ENCODE peak calls at places on chromosomes 6 and 20, in ten cellular contexts. One of them, this sample, is unnamed.

GRCh38 chr20:52859156-52859887 is 112.8 kb upstream of the TSHZ2 start:
- DNase-seq in activated gamma-delta T cell treated with Interleukin-2 at 50 U/mL for 16 hours: no peak
- DNase-seq in NCI-H446 treated with DMSO at 0.1 percent for 48 hours: no peak
- DNase-seq in fibroblast of the aortic adventitia: peak; percentile 34
- DNase-seq in astrocyte of the cerebellum: peak; percentile 5
- DNase-seq in activated CD4-positive, CD25-positive, alpha-beta regulatory T cell: no peak
- DNase-seq in activated CD8-positive, alpha-beta memory T cell treated with anti-CD3 and anti-CD28 coated beads for 48 hours: no peak
- DNase-seq in retinal pigment epithelial cell: peak; percentile 4
- DNase-seq in stimulated activated CD8-positive, alpha-beta memory T cell treated with anti-CD3 and anti-CD28 coated beads, Interleukin-12 subunit alpha, Interleukin-12 subunit beta, amount 100 ng/mL, for 4 hours: no peak
- DNase-seq in HL-60: no peak
- DNase-seq in this sample: no peak

GRCh38 chr6:89984926-89985743 is 90.9 kb downstream of the GJA10 start:
- DNase-seq in stimulated activated CD8-positive, alpha-beta memory T cell treated with anti-CD3 and anti-CD28 coated beads, Interleukin-12 subunit alpha, Interleukin-12 subunit beta, amount 100 ng/mL, for 4 hours: no peak
- DNase-seq in retinal pigment epithelial cell: no peak
- DNase-seq in activated CD8-positive, alpha-beta memory T cell treated with anti-CD3 and anti-CD28 coated beads for 48 hours: no peak
- DNase-seq in astrocyte of the cerebellum: peak; percentile 51
- DNase-seq in activated gamma-delta T cell treated with Interleukin-2 at 50 U/mL for 16 hours: no peak
- DNase-seq in NCI-H446 treated with DMSO at 0.1 percent for 48 hours: peak; percentile 41
- DNase-seq in activated CD4-positive, CD25-positive, alpha-beta regulatory T cell: no peak
- DNase-seq in HL-60: no peak
- DNase-seq in fibroblast of the aortic adventitia: no peak
- DNase-seq in this sample: no peak

GRCh38 chr6:7267521-7268091 is 45.4 kb downstream of the SSR1 start:
- DNase-seq in activated CD4-positive, CD25-positive, alpha-beta regulatory T cell: no peak
- DNase-seq in fibroblast of the aortic adventitia: peak; percentile 90
- DNase-seq in NCI-H446 treated with DMSO at 0.1 percent for 48 hours: peak; percentile 87
- DNase-seq in stimulated activated CD8-positive, alpha-beta memory T cell treated with anti-CD3 and anti-CD28 coated beads, Interleukin-12 subunit alpha, Interleukin-12 subunit beta, amount 100 ng/mL, for 4 hours: no peak
- DNase-seq in HL-60: no peak
- DNase-seq in activated CD8-positive, alpha-beta memory T cell treated with anti-CD3 and anti-CD28 coated beads for 48 hours: no peak
- DNase-seq in astrocyte of the cerebellum: peak; percentile 87
- DNase-seq in activated gamma-delta T cell treated with Interleukin-2 at 50 U/mL for 16 hours: no peak
- DNase-seq in retinal pigment epithelial cell: peak; percentile 91
- DNase-seq in this sample: peak; percentile 75

GRCh38 chr20:49672109-49672681 is 41.5 kb downstream of the B4GALT5 start:
- DNase-seq in activated gamma-delta T cell treated with Interleukin-2 at 50 U/mL for 16 hours: no peak
- DNase-seq in fibroblast of the aortic adventitia: no peak
- DNase-seq in stimulated activated CD8-positive, alpha-beta memory T cell treated with anti-CD3 and anti-CD28 coated beads, Interleukin-12 subunit alpha, Interleukin-12 subunit beta, amount 100 ng/mL, for 4 hours: no peak
- DNase-seq in activated CD8-positive, alpha-beta memory T cell treated with anti-CD3 and anti-CD28 coated beads for 48 hours: no peak
- DNase-seq in activated CD4-positive, CD25-positive, alpha-beta regulatory T cell: no peak
- DNase-seq in HL-60: no peak
- DNase-seq in NCI-H446 treated with DMSO at 0.1 percent for 48 hours: peak; percentile 14
- DNase-seq in retinal pigment epithelial cell: peak; percentile 52
- DNase-seq in astrocyte of the cerebellum: no peak
- DNase-seq in this sample: no peak

GRCh38 chr20:44830995-44831394 is 20.6 kb upstream of the RIMS4 start:
- DNase-seq in HL-60: no peak
- DNase-seq in astrocyte of the cerebellum: no peak
- DNase-seq in retinal pigment epithelial cell: no peak
- DNase-seq in stimulated activated CD8-positive, alpha-beta memory T cell treated with anti-CD3 and anti-CD28 coated beads, Interleukin-12 subunit alpha, Interleukin-12 subunit beta, amount 100 ng/mL, for 4 hours: no peak
- DNase-seq in activated CD4-positive, CD25-positive, alpha-beta regulatory T cell: no peak
- DNase-seq in activated gamma-delta T cell treated with Interleukin-2 at 50 U/mL for 16 hours: no peak
- DNase-seq in NCI-H446 treated with DMSO at 0.1 percent for 48 hours: no peak
- DNase-seq in fibroblast of the aortic adventitia: no peak
- DNase-seq in activated CD8-positive, alpha-beta memory T cell treated with anti-CD3 and anti-CD28 coated beads for 48 hours: no peak
- DNase-seq in this sample: no peak

GRCh38 chr6:132964868-132965382 is 150.6 kb downstream of the RPS12 start:
- DNase-seq in activated CD8-positive, alpha-beta memory T cell treated with anti-CD3 and anti-CD28 coated beads for 48 hours: no peak
- DNase-seq in activated CD4-positive, CD25-positive, alpha-beta regulatory T cell: no peak
- DNase-seq in stimulated activated CD8-positive, alpha-beta memory T cell treated with anti-CD3 and anti-CD28 coated beads, Interleukin-12 subunit alpha, Interleukin-12 subunit beta, amount 100 ng/mL, for 4 hours: no peak
- DNase-seq in HL-60: no peak
- DNase-seq in fibroblast of the aortic adventitia: no peak
- DNase-seq in retinal pigment epithelial cell: no peak
- DNase-seq in astrocyte of the cerebellum: no peak
- DNase-seq in activated gamma-delta T cell treated with Interleukin-2 at 50 U/mL for 16 hours: no peak
- DNase-seq in NCI-H446 treated with DMSO at 0.1 percent for 48 hours: peak; percentile 34
- DNase-seq in this sample: no peak

GRCh38 chr20:37246736-37247135 is 14.9 kb downstream of the GHRH start:
- DNase-seq in fibroblast of the aortic adventitia: no peak
- DNase-seq in activated gamma-delta T cell treated with Interleukin-2 at 50 U/mL for 16 hours: no peak
- DNase-seq in stimulated activated CD8-positive, alpha-beta memory T cell treated with anti-CD3 and anti-CD28 coated beads, Interleukin-12 subunit alpha, Interleukin-12 subunit beta, amount 100 ng/mL, for 4 hours: no peak
- DNase-seq in NCI-H446 treated with DMSO at 0.1 percent for 48 hours: no peak
- DNase-seq in HL-60: no peak
- DNase-seq in activated CD8-positive, alpha-beta memory T cell treated with anti-CD3 and anti-CD28 coated beads for 48 hours: no peak
- DNase-seq in activated CD4-positive, CD25-positive, alpha-beta regulatory T cell: no peak
- DNase-seq in astrocyte of the cerebellum: no peak
- DNase-seq in retinal pigment epithelial cell: no peak
- DNase-seq in this sample: no peak

GRCh38 chr6:10801224-10801848 is 37.0 kb downstream of the MAK start:
- DNase-seq in NCI-H446 treated with DMSO at 0.1 percent for 48 hours: peak; percentile 31
- DNase-seq in astrocyte of the cerebellum: peak; percentile 29
- DNase-seq in activated CD8-positive, alpha-beta memory T cell treated with anti-CD3 and anti-CD28 coated beads for 48 hours: no peak
- DNase-seq in activated gamma-delta T cell treated with Interleukin-2 at 50 U/mL for 16 hours: peak; percentile 54
- DNase-seq in stimulated activated CD8-positive, alpha-beta memory T cell treated with anti-CD3 and anti-CD28 coated beads, Interleukin-12 subunit alpha, Interleukin-12 subunit beta, amount 100 ng/mL, for 4 hours: peak; percentile 33
- DNase-seq in fibroblast of the aortic adventitia: peak; percentile 65
- DNase-seq in retinal pigment epithelial cell: peak; percentile 6
- DNase-seq in activated CD4-positive, CD25-positive, alpha-beta regulatory T cell: peak; percentile 37
- DNase-seq in HL-60: peak; percentile 68
- DNase-seq in this sample: peak; percentile 20

GRCh38 chr6:75204222-75204958 is 1.5 kb downstream of the COL12A1 start:
- DNase-seq in activated gamma-delta T cell treated with Interleukin-2 at 50 U/mL for 16 hours: no peak
- DNase-seq in fibroblast of the aortic adventitia: peak; percentile 97
- DNase-seq in astrocyte of the cerebellum: peak; percentile 94
- DNase-seq in activated CD4-positive, CD25-positive, alpha-beta regulatory T cell: no peak
- DNase-seq in HL-60: peak; percentile 39
- DNase-seq in activated CD8-positive, alpha-beta memory T cell treated with anti-CD3 and anti-CD28 coated beads for 48 hours: no peak
- DNase-seq in retinal pigment epithelial cell: peak; percentile 58
- DNase-seq in stimulated activated CD8-positive, alpha-beta memory T cell treated with anti-CD3 and anti-CD28 coated beads, Interleukin-12 subunit alpha, Interleukin-12 subunit beta, amount 100 ng/mL, for 4 hours: no peak
- DNase-seq in NCI-H446 treated with DMSO at 0.1 percent for 48 hours: peak; percentile 7
- DNase-seq in this sample: peak; percentile 88

GRCh38 chr6:147564556-147564955 is 56.1 kb downstream of the SAMD5 start:
- DNase-seq in activated CD8-positive, alpha-beta memory T cell treated with anti-CD3 and anti-CD28 coated beads for 48 hours: no peak
- DNase-seq in retinal pigment epithelial cell: no peak
- DNase-seq in stimulated activated CD8-positive, alpha-beta memory T cell treated with anti-CD3 and anti-CD28 coated beads, Interleukin-12 subunit alpha, Interleukin-12 subunit beta, amount 100 ng/mL, for 4 hours: no peak
- DNase-seq in astrocyte of the cerebellum: no peak
- DNase-seq in activated CD4-positive, CD25-positive, alpha-beta regulatory T cell: no peak
- DNase-seq in activated gamma-delta T cell treated with Interleukin-2 at 50 U/mL for 16 hours: no peak
- DNase-seq in NCI-H446 treated with DMSO at 0.1 percent for 48 hours: no peak
- DNase-seq in fibroblast of the aortic adventitia: no peak
- DNase-seq in HL-60: no peak
- DNase-seq in this sample: no peak

GRCh38 chr6:5468586-5468985 is 207.3 kb downstream of the FARS2 start:
- DNase-seq in retinal pigment epithelial cell: no peak
- DNase-seq in activated gamma-delta T cell treated with Interleukin-2 at 50 U/mL for 16 hours: no peak
- DNase-seq in NCI-H446 treated with DMSO at 0.1 percent for 48 hours: no peak
- DNase-seq in activated CD4-positive, CD25-positive, alpha-beta regulatory T cell: no peak
- DNase-seq in fibroblast of the aortic adventitia: no peak
- DNase-seq in HL-60: no peak
- DNase-seq in stimulated activated CD8-positive, alpha-beta memory T cell treated with anti-CD3 and anti-CD28 coated beads, Interleukin-12 subunit alpha, Interleukin-12 subunit beta, amount 100 ng/mL, for 4 hours: no peak
- DNase-seq in activated CD8-positive, alpha-beta memory T cell treated with anti-CD3 and anti-CD28 coated beads for 48 hours: no peak
- DNase-seq in astrocyte of the cerebellum: no peak
- DNase-seq in this sample: no peak

GRCh38 chr6:4281341-4282293 is 146.2 kb upstream of the ECI2 start:
- DNase-seq in activated CD4-positive, CD25-positive, alpha-beta regulatory T cell: no peak
- DNase-seq in activated gamma-delta T cell treated with Interleukin-2 at 50 U/mL for 16 hours: no peak
- DNase-seq in astrocyte of the cerebellum: peak; percentile 20
- DNase-seq in activated CD8-positive, alpha-beta memory T cell treated with anti-CD3 and anti-CD28 coated beads for 48 hours: no peak
- DNase-seq in stimulated activated CD8-positive, alpha-beta memory T cell treated with anti-CD3 and anti-CD28 coated beads, Interleukin-12 subunit alpha, Interleukin-12 subunit beta, amount 100 ng/mL, for 4 hours: no peak
- DNase-seq in retinal pigment epithelial cell: peak; percentile 47
- DNase-seq in NCI-H446 treated with DMSO at 0.1 percent for 48 hours: no peak
- DNase-seq in HL-60: no peak
- DNase-seq in fibroblast of the aortic adventitia: peak; percentile 22
- DNase-seq in this sample: no peak

GRCh38 chr6:33595001-33595846 is 15.1 kb upstream of the BAK1 start:
- DNase-seq in activated CD8-positive, alpha-beta memory T cell treated with anti-CD3 and anti-CD28 coated beads for 48 hours: no peak
- DNase-seq in activated gamma-delta T cell treated with Interleukin-2 at 50 U/mL for 16 hours: no peak
- DNase-seq in astrocyte of the cerebellum: no peak
- DNase-seq in NCI-H446 treated with DMSO at 0.1 percent for 48 hours: no peak
- DNase-seq in HL-60: no peak
- DNase-seq in fibroblast of the aortic adventitia: no peak
- DNase-seq in activated CD4-positive, CD25-positive, alpha-beta regulatory T cell: no peak
- DNase-seq in stimulated activated CD8-positive, alpha-beta memory T cell treated with anti-CD3 and anti-CD28 coated beads, Interleukin-12 subunit alpha, Interleukin-12 subunit beta, amount 100 ng/mL, for 4 hours: no peak
- DNase-seq in retinal pigment epithelial cell: no peak
- DNase-seq in this sample: no peak

GRCh38 chr6:38214159-38214558 is 394.6 kb downstream of the ZFAND3 start:
- DNase-seq in astrocyte of the cerebellum: no peak
- DNase-seq in fibroblast of the aortic adventitia: no peak
- DNase-seq in HL-60: no peak
- DNase-seq in NCI-H446 treated with DMSO at 0.1 percent for 48 hours: no peak
- DNase-seq in activated CD8-positive, alpha-beta memory T cell treated with anti-CD3 and anti-CD28 coated beads for 48 hours: no peak
- DNase-seq in activated CD4-positive, CD25-positive, alpha-beta regulatory T cell: no peak
- DNase-seq in activated gamma-delta T cell treated with Interleukin-2 at 50 U/mL for 16 hours: no peak
- DNase-seq in stimulated activated CD8-positive, alpha-beta memory T cell treated with anti-CD3 and anti-CD28 coated beads, Interleukin-12 subunit alpha, Interleukin-12 subunit beta, amount 100 ng/mL, for 4 hours: no peak
- DNase-seq in retinal pigment epithelial cell: no peak
- DNase-seq in this sample: no peak

GRCh38 chr6:83853968-83854501 is 875 bp downstream of the RIPPLY2 start:
- DNase-seq in stimulated activated CD8-positive, alpha-beta memory T cell treated with anti-CD3 and anti-CD28 coated beads, Interleukin-12 subunit alpha, Interleukin-12 subunit beta, amount 100 ng/mL, for 4 hours: no peak
- DNase-seq in activated CD4-positive, CD25-positive, alpha-beta regulatory T cell: no peak
- DNase-seq in activated gamma-delta T cell treated with Interleukin-2 at 50 U/mL for 16 hours: no peak
- DNase-seq in NCI-H446 treated with DMSO at 0.1 percent for 48 hours: no peak
- DNase-seq in retinal pigment epithelial cell: no peak
- DNase-seq in fibroblast of the aortic adventitia: no peak
- DNase-seq in activated CD8-positive, alpha-beta memory T cell treated with anti-CD3 and anti-CD28 coated beads for 48 hours: no peak
- DNase-seq in HL-60: no peak
- DNase-seq in astrocyte of the cerebellum: no peak
- DNase-seq in this sample: no peak

This sample was measured in AG09319.